ENCODE peak calls at places on chromosomes 13 and 19, in five cellular contexts. One of them, this sample, is unnamed.

GRCh38 chr13:77749481-77749880 is 52.0 kb downstream of the SLAIN1 start:
- DNase-seq in H1: no peak
- DNase-seq in transverse colon: no peak
- DNase-seq in HCT116: no peak
- DNase-seq in sigmoid colon: no peak
- DNase-seq in this sample: no peak

GRCh38 chr19:33777753-33778088 is 18.9 kb upstream of the KCTD15 start:
- DNase-seq in H1: no peak
- DNase-seq in transverse colon: no peak
- DNase-seq in HCT116: no peak
- DNase-seq in sigmoid colon: no peak
- DNase-seq in this sample: no peak

GRCh38 chr19:20776083-20777076 is at the start of gene ZNF66:
- DNase-seq in H1: peak
- DNase-seq in transverse colon: peak
- DNase-seq in HCT116: no peak
- DNase-seq in sigmoid colon: peak
- DNase-seq in this sample: peak

GRCh38 chr13:22929391-22930126 is 251.2 kb upstream of the SGCG start:
- DNase-seq in H1: no peak
- DNase-seq in transverse colon: no peak
- DNase-seq in HCT116: no peak
- DNase-seq in sigmoid colon: no peak
- DNase-seq in this sample: no peak

GRCh38 chr19:3068071-3068470 is 5.8 kb upstream of the TLE5 start:
- DNase-seq in H1: no peak
- DNase-seq in transverse colon: no peak
- DNase-seq in HCT116: no peak
- DNase-seq in sigmoid colon: no peak
- DNase-seq in this sample: no peak

GRCh38 chr19:49820125-49820524 is 2.0 kb downstream of the MED25 start:
- DNase-seq in H1: no peak
- DNase-seq in transverse colon: no peak
- DNase-seq in HCT116: no peak
- DNase-seq in sigmoid colon: no peak
- DNase-seq in this sample: no peak

GRCh38 chr13:26971990-26972888 is 199.4 kb downstream of the USP12 start:
- DNase-seq in H1: peak
- DNase-seq in transverse colon: peak
- DNase-seq in HCT116: peak
- DNase-seq in sigmoid colon: no peak
- DNase-seq in this sample: no peak

GRCh38 chr13:69912576-69913074 is 195.0 kb upstream of the ATXN8OS start:
- DNase-seq in H1: no peak
- DNase-seq in transverse colon: no peak
- DNase-seq in HCT116: no peak
- DNase-seq in sigmoid colon: no peak
- DNase-seq in this sample: no peak

GRCh38 chr19:41912899-41913475 is 15.3 kb downstream of the ERFL start:
- DNase-seq in H1: no peak
- DNase-seq in transverse colon: no peak
- DNase-seq in HCT116: no peak
- DNase-seq in sigmoid colon: no peak
- DNase-seq in this sample: no peak

GRCh38 chr19:15112385-15112784 is 5.2 kb downstream of the SYDE1 start:
- DNase-seq in H1: no peak
- DNase-seq in transverse colon: no peak
- DNase-seq in HCT116: peak
- DNase-seq in sigmoid colon: no peak
- DNase-seq in this sample: no peak

GRCh38 chr19:51887522-51888498 is at the start of gene ZNF577:
- DNase-seq in H1: peak
- DNase-seq in transverse colon: peak
- DNase-seq in HCT116: no peak
- DNase-seq in sigmoid colon: peak
- DNase-seq in this sample: peak

GRCh38 chr19:46970815-46971214 is 48.8 kb upstream of the NPAS1 start:
- DNase-seq in H1: no peak
- DNase-seq in transverse colon: no peak
- DNase-seq in HCT116: peak
- DNase-seq in sigmoid colon: no peak
- DNase-seq in this sample: no peak

GRCh38 chr19:4713384-4713951 is 10.2 kb downstream of the DPP9 start:
- DNase-seq in H1: no peak
- DNase-seq in transverse colon: peak
- DNase-seq in HCT116: peak
- DNase-seq in sigmoid colon: peak
- DNase-seq in this sample: peak

GRCh38 chr13:109691689-109692088 is 94.7 kb downstream of the IRS2 start:
- DNase-seq in H1: no peak
- DNase-seq in transverse colon: no peak
- DNase-seq in HCT116: no peak
- DNase-seq in sigmoid colon: no peak
- DNase-seq in this sample: no peak

GRCh38 chr13:109697936-109698335 is 88.4 kb downstream of the IRS2 start:
- DNase-seq in H1: no peak
- DNase-seq in transverse colon: no peak
- DNase-seq in HCT116: no peak
- DNase-seq in sigmoid colon: no peak
- DNase-seq in this sample: no peak

GRCh38 chr13:109695402-109696190 is 90.8 kb downstream of the IRS2 start:
- DNase-seq in H1: no peak
- DNase-seq in transverse colon: no peak
- DNase-seq in HCT116: no peak
- DNase-seq in sigmoid colon: no peak
- DNase-seq in this sample: no peak

GRCh38 chr13:109693213-109693612 is 93.2 kb downstream of the IRS2 start:
- DNase-seq in H1: no peak
- DNase-seq in transverse colon: no peak
- DNase-seq in HCT116: no peak
- DNase-seq in sigmoid colon: no peak
- DNase-seq in this sample: no peak

DNA sequence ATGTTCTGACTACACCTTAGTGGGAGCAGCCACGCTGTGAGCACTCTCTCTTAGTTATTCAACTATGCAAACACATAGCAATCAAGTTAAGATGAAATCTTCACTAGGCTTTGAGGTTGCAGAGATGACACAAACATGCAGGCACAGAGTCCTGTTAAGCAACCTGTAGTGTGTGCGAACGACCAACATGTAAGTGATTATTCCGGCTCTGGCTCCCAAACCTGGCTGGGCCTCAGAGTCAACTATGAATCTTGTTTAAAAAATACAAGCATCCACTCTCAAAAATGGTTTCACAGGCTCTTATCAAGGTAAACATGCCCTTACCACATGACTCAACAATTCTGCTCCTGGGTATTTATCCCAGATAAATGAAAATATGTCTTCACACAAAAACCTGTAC is 91.4 kb downstream of the IRS2 start:
- DNase-seq in H1: no peak
- DNase-seq in transverse colon: no peak
- DNase-seq in HCT116: no peak
- DNase-seq in sigmoid colon: no peak
- DNase-seq in this sample: no peak
- TF ChIP-seq POLR2A in H1: no peak
- TF ChIP-seq POLR2A in transverse colon: no peak
- TF ChIP-seq POLR2A in HCT116: no peak
- TF ChIP-seq POLR2A in sigmoid colon: no peak
- TF ChIP-seq POLR2A in this sample: no peak

DNA sequence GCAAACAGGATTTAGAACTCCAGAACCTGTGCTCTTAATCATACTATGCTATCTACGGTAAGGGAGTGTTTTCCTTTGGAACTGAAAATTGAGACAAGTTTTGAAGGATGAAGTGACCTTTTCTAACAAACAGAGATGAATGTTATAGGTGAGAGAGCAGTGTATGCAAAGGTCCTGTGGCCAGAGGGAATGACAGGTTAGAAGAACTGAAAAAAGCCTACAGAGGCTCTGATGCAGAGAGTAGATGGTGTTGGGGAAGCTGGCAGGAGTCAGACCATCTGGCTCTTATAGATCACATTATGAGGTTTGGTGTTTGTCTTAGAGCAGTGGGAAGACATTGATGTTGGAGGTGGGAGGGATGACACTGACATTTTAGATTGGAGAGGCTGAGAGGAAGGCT is 2.0 kb downstream of the PCCA start:
- DNase-seq in H1: no peak
- DNase-seq in transverse colon: no peak
- DNase-seq in HCT116: no peak
- DNase-seq in sigmoid colon: no peak
- DNase-seq in this sample: no peak
- H3K27ac ChIP-seq in H1: no peak
- H3K27ac ChIP-seq in transverse colon: no peak
- H3K27ac ChIP-seq in HCT116: no peak
- H3K27ac ChIP-seq in sigmoid colon: no peak
- H3K27ac ChIP-seq in this sample: no peak

GRCh38 chr19:45608948-45609347 is 6.9 kb upstream of the GPR4 start:
- DNase-seq in H1: no peak
- DNase-seq in transverse colon: no peak
- DNase-seq in HCT116: no peak
- DNase-seq in sigmoid colon: no peak
- DNase-seq in this sample: no peak

GRCh38 chr19:45615795-45616708 is 14.0 kb upstream of the GPR4 start:
- DNase-seq in H1: peak
- DNase-seq in transverse colon: peak
- DNase-seq in HCT116: peak
- DNase-seq in sigmoid colon: peak
- DNase-seq in this sample: peak

GRCh38 chr19:45616709-45617027 is 14.7 kb upstream of the GPR4 start:
- DNase-seq in H1: no peak
- DNase-seq in transverse colon: no peak
- DNase-seq in HCT116: no peak
- DNase-seq in sigmoid colon: no peak
- DNase-seq in this sample: no peak

GRCh38 chr19:45613926-45614725 is 12.1 kb upstream of the GPR4 start:
- DNase-seq in H1: no peak
- DNase-seq in transverse colon: peak
- DNase-seq in HCT116: peak
- DNase-seq in sigmoid colon: no peak
- DNase-seq in this sample: peak
- TF ChIP-seq POLR2AphosphoS5 in H1: no peak
- TF ChIP-seq POLR2AphosphoS5 in transverse colon: peak
- TF ChIP-seq POLR2AphosphoS5 in HCT116: peak
- TF ChIP-seq POLR2AphosphoS5 in sigmoid colon: peak
- TF ChIP-seq POLR2AphosphoS5 in this sample: peak

DNA sequence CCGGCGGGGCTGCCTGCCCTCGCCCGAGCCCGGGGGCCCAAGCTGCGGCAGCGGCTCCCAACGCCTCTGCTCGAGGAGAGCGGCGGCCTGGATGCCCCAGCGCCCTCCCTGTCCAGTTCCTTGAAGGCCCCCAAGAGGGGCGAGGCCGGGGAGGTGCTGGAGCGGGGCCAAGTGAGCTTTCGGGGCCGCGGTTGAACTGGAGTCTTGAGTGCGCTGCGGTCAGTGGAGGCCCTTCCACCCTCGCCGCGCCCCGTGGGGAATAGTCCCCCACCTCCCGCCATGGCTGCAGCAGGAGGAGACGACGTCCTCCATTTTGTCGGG is 529 bp upstream of the ZMYM5 start:
- DNase-seq in H1: no peak
- DNase-seq in transverse colon: peak
- DNase-seq in HCT116: no peak
- DNase-seq in sigmoid colon: peak
- DNase-seq in this sample: peak
- TF ChIP-seq POLR2A in H1: no peak
- TF ChIP-seq POLR2A in transverse colon: no peak
- TF ChIP-seq POLR2A in HCT116: no peak
- TF ChIP-seq POLR2A in sigmoid colon: no peak
- TF ChIP-seq POLR2A in this sample: no peak

DNA sequence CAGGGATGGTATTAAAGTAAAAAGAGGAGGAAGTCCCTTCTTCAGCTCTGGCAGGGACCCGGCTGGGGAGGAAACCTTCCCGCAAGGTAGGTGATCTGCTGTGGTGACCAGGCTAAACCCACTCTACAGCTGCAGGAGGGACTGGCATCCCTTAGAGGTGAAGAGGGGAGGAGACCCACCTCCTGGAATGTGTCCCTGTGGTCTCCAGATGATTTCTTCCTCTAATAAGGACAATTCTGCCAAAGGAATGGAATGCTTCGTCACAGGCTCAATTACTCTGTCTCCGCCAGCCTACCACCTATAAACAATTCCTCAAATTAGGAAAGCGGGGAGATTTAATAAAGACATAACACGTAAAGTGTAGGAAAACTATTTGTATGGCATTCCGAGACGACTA is 629 bp upstream of the PDS5B start:
- DNase-seq in H1: no peak
- DNase-seq in transverse colon: no peak
- DNase-seq in HCT116: no peak
- DNase-seq in sigmoid colon: no peak
- DNase-seq in this sample: peak
- H3K27ac ChIP-seq in H1: no peak
- H3K27ac ChIP-seq in transverse colon: peak
- H3K27ac ChIP-seq in HCT116: no peak
- H3K27ac ChIP-seq in sigmoid colon: peak
- H3K27ac ChIP-seq in this sample: peak

GRCh38 chr13:100608906-100609305 is 20.3 kb upstream of the GGACT start:
- DNase-seq in H1: no peak
- DNase-seq in transverse colon: peak
- DNase-seq in HCT116: no peak
- DNase-seq in sigmoid colon: no peak
- DNase-seq in this sample: no peak

GRCh38 chr13:100610399-100611347 is 22.1 kb upstream of the GGACT start:
- DNase-seq in H1: no peak
- DNase-seq in transverse colon: no peak
- DNase-seq in HCT116: no peak
- DNase-seq in sigmoid colon: no peak
- DNase-seq in this sample: no peak

GRCh38 chr13:100611678-100612492 is 23.3 kb upstream of the GGACT start:
- DNase-seq in H1: no peak
- DNase-seq in transverse colon: no peak
- DNase-seq in HCT116: no peak
- DNase-seq in sigmoid colon: no peak
- DNase-seq in this sample: peak
- TF ChIP-seq POLR2AphosphoS5 in H1: no peak
- TF ChIP-seq POLR2AphosphoS5 in transverse colon: no peak
- TF ChIP-seq POLR2AphosphoS5 in HCT116: no peak
- TF ChIP-seq POLR2AphosphoS5 in sigmoid colon: no peak
- TF ChIP-seq POLR2AphosphoS5 in this sample: peak

GRCh38 chr13:75544681-75545333 is 4.8 kb upstream of the UCHL3 start:
- DNase-seq in H1: no peak
- DNase-seq in transverse colon: no peak
- DNase-seq in HCT116: no peak
- DNase-seq in sigmoid colon: no peak
- DNase-seq in this sample: no peak

GRCh38 chr13:75547917-75548316 is 1.7 kb upstream of the UCHL3 start:
- DNase-seq in H1: no peak
- DNase-seq in transverse colon: no peak
- DNase-seq in HCT116: no peak
- DNase-seq in sigmoid colon: no peak
- DNase-seq in this sample: no peak

GRCh38 chr13:75550159-75550567 is 572 bp downstream of the UCHL3 start:
- DNase-seq in H1: no peak
- DNase-seq in transverse colon: peak
- DNase-seq in HCT116: peak
- DNase-seq in sigmoid colon: no peak
- DNase-seq in this sample: peak

GRCh38 chr13:75554981-75555380 is 5.4 kb downstream of the UCHL3 start:
- DNase-seq in H1: no peak
- DNase-seq in transverse colon: no peak
- DNase-seq in HCT116: no peak
- DNase-seq in sigmoid colon: no peak
- DNase-seq in this sample: no peak

GRCh38 chr13:75549262-75550158 is at the start of gene UCHL3:
- DNase-seq in H1: peak
- DNase-seq in transverse colon: peak
- DNase-seq in HCT116: peak
- DNase-seq in sigmoid colon: peak
- DNase-seq in this sample: peak
- TF ChIP-seq POLR2A in H1: peak
- TF ChIP-seq POLR2A in transverse colon: peak
- TF ChIP-seq POLR2A in HCT116: peak
- TF ChIP-seq POLR2A in sigmoid colon: no peak
- TF ChIP-seq POLR2A in this sample: peak

This sample was measured in prostate gland.